ENCODE peak calls at places on chromosomes 2 and 18, in five cellular contexts. T is lower lobe of right lung, U is K562, X is A549, Y is gastrocnemius medialis. I is an unnamed sample.

GRCh38 chr2:11598228-11598731 is 64.4 kb downstream of the GREB1 start:
- DNase-seq in T (no peak), U (no peak), X (no peak), Y (peak; percentile 89), I (no peak)

GRCh38 chr2:66445076-66445724 is 10.3 kb downstream of the MEIS1 start:
- DNase-seq in T (peak; percentile 44), U (no peak), X (no peak), Y (no peak), I (no peak)

GRCh38 chr18:31190919-31191318 is 28.3 kb upstream of the DSC1 start:
- DNase-seq in T (no peak), U (no peak), X (no peak), Y (no peak), I (no peak)

GRCh38 chr2:226868331-226868730 is 32.5 kb downstream of the RHBDD1 start:
- DNase-seq in T (no peak), U (no peak), X (no peak), Y (no peak), I (no peak)

GRCh38 chr2:37376421-37377186 is 32.2 kb downstream of the QPCT start:
- DNase-seq in T (no peak), U (no peak), X (no peak), Y (peak; percentile 87), I (no peak)

GRCh38 chr2:152189622-152190495 is 14.3 kb upstream of the STAM2 start:
- DNase-seq in T (no peak), U (peak; percentile 38), X (peak; percentile 52), Y (peak; percentile 26), I (peak; percentile 36)

GRCh38 chr2:40591785-40592184 is 139.9 kb upstream of the SLC8A1 start:
- DNase-seq in T (no peak), U (no peak), X (no peak), Y (no peak), I (no peak)

GRCh38 chr2:118833716-118834439 is 13.6 kb downstream of the EN1 start:
- DNase-seq in T (no peak), U (no peak), X (no peak), Y (no peak), I (no peak)

GRCh38 chr2:173964565-173965371 is 405 bp downstream of the SP3 start:
- DNase-seq in T (peak; percentile 92), U (peak; percentile 85), X (no peak), Y (peak; percentile 91), I (peak; percentile 71)

GRCh38 chr2:54321062-54321461 is 65.0 kb upstream of the TSPYL6 start:
- DNase-seq in T (no peak), U (no peak), X (no peak), Y (no peak), I (no peak)

GRCh38 chr2:224958466-224958857 is 83.8 kb downstream of the DOCK10 start:
- DNase-seq in T (no peak), U (no peak), X (no peak), Y (no peak), I (no peak)

GRCh38 chr2:136393515-136393914 is 275.6 kb upstream of the CXCR4 start:
- DNase-seq in T (no peak), U (no peak), X (no peak), Y (no peak), I (no peak)

GRCh38 chr2:20427931-20428526 is 18.8 kb upstream of the RHOB start:
- DNase-seq in T (no peak), U (no peak), X (no peak), Y (no peak), I (no peak)

DNA sequence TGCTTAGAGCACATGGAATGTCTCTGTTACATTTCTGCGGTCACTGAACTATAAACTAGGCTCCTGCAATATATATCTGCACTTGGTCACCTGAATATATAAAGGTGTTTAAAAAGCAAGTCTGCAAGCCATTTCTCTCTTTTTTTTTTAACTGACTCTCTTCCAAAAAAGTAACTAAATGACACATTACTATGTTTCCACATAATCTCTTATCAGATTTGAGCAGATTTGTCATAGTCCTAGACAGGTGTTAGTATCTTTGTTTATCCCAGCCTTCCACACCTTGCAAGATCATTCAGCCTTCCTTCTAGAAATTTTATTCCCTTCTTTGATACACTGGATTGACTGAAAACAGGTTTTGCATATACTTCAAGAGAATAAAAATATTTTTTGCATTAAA is 86.7 kb upstream of the KLF7 start:
- DNase-seq in T (no peak), U (no peak), X (no peak), Y (no peak), I (no peak)
- H3K4me1 ChIP-seq in T (peaks cover 31% of the 10 kb centered on the region), U (peaks cover 48% of the 10 kb centered on the region), X (peaks cover 62% of the 10 kb centered on the region), Y (peaks cover 1% of the 10 kb centered on the region), I (peaks cover 52% of the 10 kb centered on the region)

GRCh38 chr18:45688834-45689233 is 35.1 kb upstream of the SLC14A1 start:
- DNase-seq in T (no peak), U (no peak), X (no peak), Y (no peak), I (no peak)
- H3K4me1 ChIP-seq in T (peaks cover 7% of the 10 kb centered on the region), U (peaks cover 21% of the 10 kb centered on the region), X (no peaks in the 10 kb centered on the region), Y (no peaks in the 10 kb centered on the region), I (peaks cover 6% of the 10 kb centered on the region)

GRCh38 chr2:98505311-98505808 is 60.7 kb downstream of the INPP4A start:
- DNase-seq in T (peak; percentile 84), U (no peak), X (no peak), Y (peak; percentile 29), I (no peak)

GRCh38 chr2:98503481-98504096 is 58.9 kb downstream of the INPP4A start:
- DNase-seq in T (no peak), U (no peak), X (no peak), Y (no peak), I (no peak)

GRCh38 chr2:98502556-98503335 is 58.1 kb downstream of the INPP4A start:
- DNase-seq in T (no peak), U (no peak), X (no peak), Y (no peak), I (peak; percentile 4)

GRCh38 chr2:98505991-98506664 is 61.5 kb downstream of the INPP4A start:
- DNase-seq in T (no peak), U (no peak), X (no peak), Y (no peak), I (no peak)

GRCh38 chr2:98504386-98505109 is 59.9 kb downstream of the INPP4A start:
- DNase-seq in T (no peak), U (no peak), X (no peak), Y (no peak), I (no peak)
- H3K4me1 ChIP-seq in T (peaks cover 73% of the 10 kb centered on the region), U (peaks cover 30% of the 10 kb centered on the region), X (peaks cover 6% of the 10 kb centered on the region), Y (peaks cover 36% of the 10 kb centered on the region), I (peaks cover 17% of the 10 kb centered on the region)

DNA sequence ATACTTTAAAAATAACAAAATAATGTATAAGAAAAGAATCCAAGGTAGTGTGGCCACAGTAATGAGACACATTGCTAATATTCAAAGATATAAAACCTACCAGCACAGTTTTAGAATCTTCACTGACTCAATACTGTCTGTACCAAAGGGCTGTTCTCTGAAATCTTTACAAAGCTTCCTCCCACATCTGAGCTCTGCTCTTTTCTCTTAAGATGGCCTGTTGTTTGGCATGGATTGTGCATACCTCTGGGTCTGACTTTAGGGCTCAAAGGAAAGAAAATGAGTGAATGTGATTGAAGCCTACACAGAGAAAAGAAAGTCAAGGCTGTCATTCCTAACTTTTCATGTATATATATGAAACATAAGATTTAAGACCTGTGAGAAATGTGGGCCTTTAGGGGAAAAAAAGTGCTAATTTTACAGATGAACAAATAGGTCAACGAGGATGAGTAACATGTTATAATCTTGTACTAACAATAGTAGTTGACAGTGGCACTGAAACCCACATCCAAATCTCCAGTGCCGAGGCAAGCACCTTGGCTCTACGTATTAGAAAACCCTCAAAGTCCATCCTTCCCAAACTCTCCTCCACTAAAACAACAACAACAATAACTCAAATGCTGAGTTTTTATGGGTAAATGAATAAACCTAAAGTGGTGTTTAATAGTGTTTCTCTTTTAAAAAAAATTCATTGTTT is 114.2 kb downstream of the ZNF521 start:
- DNase-seq in T (no peak), U (no peak), X (no peak), Y (no peak), I (no peak)
- H3K4me1 ChIP-seq in T (peaks cover 14% of the 10 kb centered on the region), U (peaks cover 10% of the 10 kb centered on the region), X (no peaks in the 10 kb centered on the region), Y (peaks cover 3% of the 10 kb centered on the region), I (peaks cover 18% of the 10 kb centered on the region)

GRCh38 chr2:47504174-47504810 is 101.3 kb downstream of the MSH2 start:
- DNase-seq in T (no peak), U (no peak), X (no peak), Y (no peak), I (no peak)
- H3K4me1 ChIP-seq in T (no peaks in the 10 kb centered on the region), U (no peaks in the 10 kb centered on the region), X (no peaks in the 10 kb centered on the region), Y (no peaks in the 10 kb centered on the region), I (no peaks in the 10 kb centered on the region)

GRCh38 chr18:49368161-49368875 is 92.1 kb downstream of the DYM start:
- DNase-seq in T (no peak), U (no peak), X (no peak), Y (no peak), I (no peak)

GRCh38 chr18:49368876-49369440 is 91.5 kb downstream of the DYM start:
- DNase-seq in T (no peak), U (no peak), X (no peak), Y (peak; percentile 36), I (no peak)

GRCh38 chr18:49360582-49360981 is 99.9 kb downstream of the DYM start:
- DNase-seq in T (no peak), U (no peak), X (no peak), Y (no peak), I (no peak)

GRCh38 chr18:49362431-49362830 is 98.0 kb downstream of the DYM start:
- DNase-seq in T (no peak), U (no peak), X (no peak), Y (no peak), I (no peak)

GRCh38 chr18:49364821-49365220 is 95.6 kb downstream of the DYM start:
- DNase-seq in T (no peak), U (no peak), X (no peak), Y (no peak), I (no peak)
- H3K4me1 ChIP-seq in T (peaks cover 8% of the 10 kb centered on the region), U (peaks cover 6% of the 10 kb centered on the region), X (no peaks in the 10 kb centered on the region), Y (peaks cover 6% of the 10 kb centered on the region), I (no peaks in the 10 kb centered on the region)

DNA sequence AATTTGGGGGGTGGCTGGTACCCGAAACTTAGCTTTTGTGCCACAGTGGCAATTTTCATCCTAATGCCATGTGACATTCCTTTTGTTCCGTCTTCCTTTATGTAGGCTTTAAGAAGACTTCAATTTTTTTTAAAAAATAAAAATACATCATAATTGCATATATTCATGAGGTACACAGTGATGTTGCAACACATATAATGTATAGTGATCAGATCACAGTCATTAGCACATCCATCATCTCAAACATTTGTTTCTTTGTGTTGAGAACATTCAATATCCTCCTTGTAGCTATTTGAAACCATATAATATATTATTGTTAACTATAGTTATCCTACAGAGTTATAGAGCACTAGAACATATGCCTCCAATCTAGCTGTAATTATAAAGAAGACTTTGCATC is 6.0 kb upstream of the CLIP4 start:
- DNase-seq in T (no peak), U (no peak), X (no peak), Y (no peak), I (no peak)
- H3K4me1 ChIP-seq in T (peaks cover 3% of the 10 kb centered on the region), U (no peaks in the 10 kb centered on the region), X (peaks cover 70% of the 10 kb centered on the region), Y (peaks cover 12% of the 10 kb centered on the region), I (no peaks in the 10 kb centered on the region)